ENCODE peak calls at places on chromosomes 12 and 14, in four cellular contexts. Q is CD8-positive, alpha-beta T cell; Y is right cardiac atrium; G is aorta. W is an unnamed sample.

GRCh38 chr12:53591301-53592206 is 34.6 kb downstream of the ATF7 start:
- DNase-seq in Q (no peak), Y (no peak), G (no peak), W (no peak)

GRCh38 chr14:68181395-68182326 is 362.1 kb downstream of the RAD51B start:
- DNase-seq in Y (no peak), G (no peak), Q (no peak), W (no peak)

GRCh38 chr14:24013654-24014514 is 25.2 kb downstream of the DHRS4L2 start:
- DNase-seq in Q (peak; percentile 66), G (no peak), Y (no peak), W (peak; percentile 47)

GRCh38 chr12:122081697-122082221 is 3.2 kb downstream of the MLXIP start:
- DNase-seq in Q (no peak), G (peak; percentile 69), Y (peak; percentile 65), W (peak; percentile 56)

GRCh38 chr12:110071504-110071903 is 23.2 kb upstream of the C12orf76 start:
- DNase-seq in Y (no peak), Q (no peak), G (no peak), W (no peak)

GRCh38 chr12:104494137-104494815 is 37.5 kb downstream of the CHST11 start:
- DNase-seq in G (no peak), Q (no peak), Y (no peak), W (no peak)

GRCh38 chr12:57182918-57183575 is 33.5 kb upstream of the NXPH4 start:
- DNase-seq in G (peak; percentile 77), Y (peak; percentile 63), Q (peak; percentile 88), W (peak; percentile 48)

GRCh38 chr14:69768873-69769272 is 1.9 kb downstream of the SRSF5 start:
- DNase-seq in G (no peak), Q (no peak), Y (no peak), W (no peak)

GRCh38 chr14:75132374-75133086 is 5.7 kb upstream of the NEK9 start:
- DNase-seq in G (no peak), Q (no peak), Y (no peak), W (peak; percentile 81)

GRCh38 chr14:102362084-102362483 is 606 bp downstream of the CINP start:
- DNase-seq in Y (no peak), G (no peak), Q (no peak), W (no peak)

GRCh38 chr14:41597647-41598046 is 9.0 kb upstream of the LRFN5 start:
- DNase-seq in Q (no peak), G (peak; percentile 31), Y (no peak), W (no peak)

GRCh38 chr14:89420502-89420901 is 3.5 kb upstream of the FOXN3 start:
- DNase-seq in Y (no peak), Q (no peak), G (no peak), W (no peak)

GRCh38 chr14:63276492-63277342 is 42.0 kb downstream of the GPHB5 start:
- DNase-seq in Y (no peak), G (no peak), Q (no peak), W (no peak)

GRCh38 chr12:67354322-67354721 is 85.2 kb downstream of the CAND1 start:
- DNase-seq in Y (no peak), Q (no peak), G (no peak), W (no peak)

GRCh38 chr14:36857842-36858445 is 196.3 kb downstream of the PAX9 start:
- DNase-seq in Y (no peak), G (peak; percentile 56), Q (no peak), W (no peak)

GRCh38 chr12:75998292-75999063 is 33.1 kb downstream of the PHLDA1 start:
- DNase-seq in G (no peak), Q (no peak), Y (no peak), W (no peak)

GRCh38 chr12:47801170-47801903 is 18.4 kb downstream of the HDAC7 start:
- DNase-seq in Q (no peak), G (peak; percentile 78), Y (no peak), W (no peak)

GRCh38 chr14:77086017-77086727 is 11.9 kb upstream of the CIPC start:
- DNase-seq in Y (no peak), G (no peak), Q (no peak), W (no peak)